ENCODE peak calls at places on chromosomes 7 and 10, in seven cellular contexts. W is K562; S is CD8-positive, alpha-beta T cell; O is heart left ventricle; B is A549; H is ovary; L is neuronal stem cell. T is an unnamed sample.

GRCh38 chr10:22816298-22816653 is 101.9 kb upstream of the PIP4K2A start:
- DNase-seq in W (no peak), S (no peak), O (no peak), B (peak), H (no peak), L (no peak), T (peak)

GRCh38 chr7:106180721-106181120 is 68.6 kb upstream of the SYPL1 start:
- DNase-seq in W (no peak), S (no peak), O (no peak), B (no peak), H (no peak), L (no peak), T (no peak)

GRCh38 chr10:77587424-77587806 is 50.2 kb downstream of the KCNMA1 start:
- DNase-seq in W (no peak), S (no peak), O (no peak), B (no peak), H (no peak), L (no peak), T (no peak)

GRCh38 chr7:4792537-4793126 is 17.2 kb downstream of the AP5Z1 start:
- DNase-seq in W (no peak), S (no peak), O (no peak), B (no peak), H (peak), L (peak), T (no peak)

GRCh38 chr10:14658331-14659122 is 116.2 kb downstream of the FAM107B start:
- DNase-seq in W (no peak), S (no peak), O (no peak), B (peak), H (no peak), L (no peak), T (peak)

GRCh38 chr7:37284805-37285211 is 163.9 kb downstream of the ELMO1 start:
- DNase-seq in W (peak), S (no peak), O (peak), B (peak), H (peak), L (peak), T (no peak)

GRCh38 chr10:4546500-4546899 is 279.5 kb upstream of the AKR1E2 start:
- DNase-seq in W (no peak), S (no peak), O (no peak), B (no peak), H (no peak), L (no peak), T (peak)

GRCh38 chr10:50325449-50326188 is 74.3 kb upstream of the ASAH2 start:
- DNase-seq in W (peak), S (no peak), O (peak), B (peak), H (no peak), L (no peak), T (peak)

GRCh38 chr10:104297697-104298660 is 29.0 kb downstream of the GSTO2 start:
- DNase-seq in W (peak), S (peak), O (no peak), B (peak), H (peak), L (peak), T (no peak)

GRCh38 chr7:144786522-144786921 is 49.3 kb downstream of the TPK1 start:
- DNase-seq in W (no peak), S (no peak), O (no peak), B (no peak), H (no peak), L (no peak), T (no peak)

GRCh38 chr10:58996866-58997265 is 179.6 kb upstream of the PHYHIPL start:
- DNase-seq in W (no peak), S (no peak), O (no peak), B (no peak), H (no peak), L (no peak), T (no peak)

GRCh38 chr10:103816431-103816830 is 38.9 kb downstream of the SH3PXD2A start:
- DNase-seq in W (no peak), S (no peak), O (no peak), B (no peak), H (no peak), L (no peak), T (no peak)

GRCh38 chr7:81447351-81447952 is 322.4 kb downstream of the HGF start:
- DNase-seq in W (no peak), S (no peak), O (no peak), B (peak), H (no peak), L (no peak), T (peak)

GRCh38 chr10:22308390-22308789 is 7.8 kb upstream of the COMMD3 start:
- DNase-seq in W (no peak), S (no peak), O (no peak), B (peak), H (no peak), L (no peak), T (no peak)

GRCh38 chr10:54368984-54369383 is 432.0 kb downstream of the PCDH15 start:
- DNase-seq in W (no peak), S (no peak), O (no peak), B (no peak), H (no peak), L (no peak), T (no peak)

GRCh38 chr10:1198453-1199344 is 142.5 kb downstream of the WDR37 start:
- DNase-seq in W (no peak), S (no peak), O (no peak), B (no peak), H (no peak), L (no peak), T (no peak)

GRCh38 chr10:4202936-4203335 is 417.9 kb upstream of the KLF6 start:
- DNase-seq in W (no peak), S (no peak), O (no peak), B (no peak), H (no peak), L (no peak), T (no peak)

GRCh38 chr7:24778543-24779282 is 21.4 kb upstream of the GSDME start:
- DNase-seq in W (no peak), S (no peak), O (peak), B (no peak), H (no peak), L (no peak), T (no peak)

GRCh38 chr10:5502903-5503835 is 3.8 kb upstream of the CALML5 start:
- DNase-seq in W (no peak), S (no peak), O (no peak), B (no peak), H (no peak), L (no peak), T (no peak)

GRCh38 chr10:29746080-29746797 is 111.5 kb upstream of the SVIL start:
- DNase-seq in W (no peak), S (no peak), O (no peak), B (no peak), H (no peak), L (no peak), T (no peak)
- H3K27ac ChIP-seq in W (no peak), S (no peak), O (no peak), B (no peak), H (no peak), L (no peak), T (no peak)

GRCh38 chr10:71756441-71757191 is 16.7 kb downstream of the VSIR start:
- DNase-seq in W (no peak), S (no peak), O (no peak), B (no peak), H (no peak), L (no peak), T (no peak)
- H3K4me3 ChIP-seq in W (no peak), S (peak), O (no peak), B (no peak), H (no peak), L (no peak), T (no peak)

GRCh38 chr10:124688366-124688765 is 55.8 kb downstream of the FAM53B start:
- DNase-seq in W (no peak), S (no peak), O (no peak), B (no peak), H (no peak), L (no peak), T (no peak)
- H3K27ac ChIP-seq in W (peak), S (no peak), O (peak), B (no peak), H (no peak), L (no peak), T (no peak)

DNA sequence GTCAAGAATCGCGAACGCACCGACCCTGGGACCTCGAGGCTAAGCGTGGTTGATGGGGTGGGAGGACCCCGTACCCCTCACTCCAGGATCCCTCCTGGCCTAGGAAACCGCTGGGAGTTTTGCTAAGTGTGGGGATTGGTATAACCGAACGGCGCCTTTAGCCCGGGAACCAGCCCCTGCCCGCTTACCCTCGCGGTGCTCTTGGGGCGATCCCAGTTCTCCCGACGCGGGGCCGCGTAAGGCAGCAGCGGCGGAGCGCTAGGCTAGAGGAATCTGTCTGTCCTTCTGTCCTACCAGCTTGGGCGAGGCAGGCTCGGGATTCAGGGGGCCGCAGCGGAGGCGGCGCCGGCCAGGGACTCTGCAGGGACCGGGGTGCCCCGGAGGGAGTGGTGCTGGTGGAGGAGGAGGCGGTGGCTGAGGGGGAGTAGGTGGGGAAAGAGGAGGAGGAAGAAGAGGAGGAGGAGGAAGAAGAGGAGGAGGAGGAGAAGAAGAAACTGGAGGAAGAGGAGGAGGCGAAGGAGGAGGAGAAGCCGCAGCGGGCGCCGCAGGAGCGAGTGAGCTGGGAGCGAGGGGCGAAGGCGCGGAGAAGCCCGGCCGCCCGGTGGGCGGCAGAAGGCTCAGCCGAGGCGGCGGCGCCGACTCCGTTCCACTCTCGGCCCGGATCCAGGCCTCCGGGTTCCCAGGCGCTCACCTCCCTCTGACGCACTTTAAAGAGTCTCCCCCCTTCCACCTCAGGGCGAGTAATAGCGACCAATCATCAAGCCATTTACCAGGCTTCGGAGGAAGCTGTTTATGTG is 439 bp upstream of the EMX2 start:
- DNase-seq in W (peak), S (no peak), O (no peak), B (peak), H (peak), L (peak), T (no peak)
- H3K4me3 ChIP-seq in W (no peak), S (no peak), O (peak), B (peak), H (peak), L (peak), T (no peak)

GRCh38 chr7:111987115-111987826 is 218.9 kb downstream of the DOCK4 start:
- DNase-seq in W (no peak), S (no peak), O (no peak), B (no peak), H (no peak), L (no peak), T (no peak)

GRCh38 chr7:111990597-111990996 is 215.6 kb downstream of the DOCK4 start:
- DNase-seq in W (no peak), S (no peak), O (no peak), B (no peak), H (no peak), L (no peak), T (no peak)

GRCh38 chr7:111982804-111983203 is 223.4 kb downstream of the DOCK4 start:
- DNase-seq in W (no peak), S (no peak), O (no peak), B (no peak), H (no peak), L (no peak), T (peak)

GRCh38 chr7:111985802-111986201 is 220.4 kb downstream of the DOCK4 start:
- DNase-seq in W (no peak), S (no peak), O (no peak), B (no peak), H (no peak), L (no peak), T (no peak)

GRCh38 chr7:111986601-111987000 is 219.6 kb downstream of the DOCK4 start:
- DNase-seq in W (no peak), S (no peak), O (no peak), B (no peak), H (no peak), L (no peak), T (no peak)
- H3K27ac ChIP-seq in W (no peak), S (no peak), O (peak), B (no peak), H (no peak), L (no peak), T (no peak)

GRCh38 chr10:102801496-102801895 is 35.7 kb downstream of the CYP17A1 start:
- DNase-seq in W (no peak), S (no peak), O (no peak), B (no peak), H (no peak), L (no peak), T (no peak)

GRCh38 chr10:102801978-102802377 is 35.2 kb downstream of the CYP17A1 start:
- DNase-seq in W (peak), S (no peak), O (no peak), B (no peak), H (no peak), L (no peak), T (no peak)

GRCh38 chr10:102800601-102801335 is 36.4 kb downstream of the CYP17A1 start:
- DNase-seq in W (no peak), S (no peak), O (no peak), B (no peak), H (no peak), L (no peak), T (no peak)

GRCh38 chr10:102804382-102804781 is 32.8 kb downstream of the CYP17A1 start:
- DNase-seq in W (no peak), S (no peak), O (no peak), B (no peak), H (no peak), L (no peak), T (no peak)

DNA sequence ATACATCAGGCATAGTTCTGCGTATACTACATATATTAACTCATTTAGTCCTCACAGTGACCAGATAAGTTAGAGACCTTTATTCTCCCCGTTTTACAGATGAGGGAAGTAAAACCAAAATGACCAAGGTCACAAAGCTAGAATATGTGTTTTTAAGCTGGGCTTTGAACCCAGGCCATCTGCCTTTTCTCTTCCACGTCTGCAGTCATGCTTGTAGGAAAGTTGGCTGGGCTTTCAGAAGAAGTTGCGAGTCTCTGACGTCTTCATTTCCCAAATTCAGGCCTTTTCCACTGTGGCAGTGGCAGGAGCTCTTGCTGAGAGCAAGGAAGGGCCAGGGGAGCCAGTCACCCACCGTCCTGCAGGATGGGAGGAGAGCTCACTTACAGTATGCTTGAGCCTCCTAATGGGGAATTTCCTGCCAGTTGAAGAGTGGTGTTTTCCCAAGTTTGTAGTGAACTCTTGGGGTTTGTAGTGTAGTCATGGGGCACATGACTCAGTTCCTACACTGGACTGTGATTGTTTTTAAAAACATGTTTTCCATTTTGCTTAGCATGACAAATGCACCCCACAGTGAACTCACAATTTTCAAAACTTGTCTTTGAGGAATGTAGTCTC is 34.2 kb downstream of the CYP17A1 start:
- DNase-seq in W (no peak), S (no peak), O (peak), B (no peak), H (peak), L (no peak), T (peak)
- H3K4me3 ChIP-seq in W (no peak), S (no peak), O (no peak), B (no peak), H (no peak), L (no peak), T (no peak)

GRCh38 chr7:880450-880849 is 4.1 kb downstream of the GET4 start:
- DNase-seq in W (no peak), S (no peak), O (no peak), B (no peak), H (no peak), L (no peak), T (no peak)

GRCh38 chr7:879093-879492 is 2.7 kb downstream of the GET4 start:
- DNase-seq in W (no peak), S (no peak), O (no peak), B (no peak), H (no peak), L (no peak), T (no peak)

GRCh38 chr7:877312-878232 is 1.2 kb downstream of the GET4 start:
- DNase-seq in W (peak), S (peak), O (no peak), B (no peak), H (peak), L (no peak), T (no peak)

GRCh38 chr7:881441-882234 is 5.3 kb downstream of the GET4 start:
- DNase-seq in W (no peak), S (no peak), O (peak), B (no peak), H (peak), L (no peak), T (no peak)

DNA sequence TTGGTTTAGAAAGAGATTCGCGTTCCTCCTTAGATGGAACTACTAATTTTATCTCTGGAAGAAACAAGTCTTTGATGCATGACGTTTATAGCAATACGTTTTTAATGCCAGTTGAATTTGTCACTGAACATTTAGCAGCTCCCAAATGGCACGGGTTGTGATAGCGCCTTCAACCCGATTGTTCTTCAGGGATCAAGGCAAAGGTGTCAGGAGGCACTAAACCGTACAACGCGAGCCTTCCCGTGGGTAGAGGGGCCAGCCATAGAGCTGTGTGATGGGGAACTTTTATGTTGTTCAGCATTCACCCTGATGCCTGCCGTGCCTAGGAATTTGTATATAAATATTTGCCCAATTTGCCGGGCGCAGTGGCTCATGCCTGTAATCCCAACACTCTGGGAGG is 3.4 kb downstream of the GET4 start:
- DNase-seq in W (no peak), S (no peak), O (no peak), B (no peak), H (no peak), L (no peak), T (no peak)
- H3K27ac ChIP-seq in W (no peak), S (no peak), O (no peak), B (no peak), H (no peak), L (no peak), T (no peak)

GRCh38 chr7:21352540-21353387 is 75.1 kb upstream of the SP4 start:
- DNase-seq in W (no peak), S (no peak), O (no peak), B (no peak), H (no peak), L (no peak), T (no peak)
- H3K4me3 ChIP-seq in W (no peak), S (peak), O (no peak), B (no peak), H (no peak), L (no peak), T (no peak)

GRCh38 chr10:129962558-129963075 is 1.5 kb downstream of the EBF3 start:
- DNase-seq in W (no peak), S (no peak), O (no peak), B (no peak), H (no peak), L (no peak), T (no peak)
- H3K27ac ChIP-seq in W (no peak), S (no peak), O (peak), B (no peak), H (no peak), L (no peak), T (no peak)

GRCh38 chr10:133277993-133278576 is 1.4 kb upstream of the ADAM8 start:
- DNase-seq in W (no peak), S (no peak), O (no peak), B (no peak), H (no peak), L (no peak), T (no peak)
- H3K4me3 ChIP-seq in W (no peak), S (peak), O (no peak), B (no peak), H (no peak), L (no peak), T (no peak)

T was measured in AG04450.